ENCODE peak calls at places on chromosomes 16 and 17, in five cellular contexts. One of them, this sample, is unnamed.

GRCh38 chr17:48048321-48049140 is at the start of gene NFE2L1:
- DNase-seq in IMR-90: peak; percentile 90
- DNase-seq in H1: no peak
- DNase-seq in neuronal stem cell: no peak
- DNase-seq in mesenchymal stem cell: peak; percentile 95
- DNase-seq in this sample: peak; percentile 95

GRCh38 chr17:29709861-29710849 is 87.4 kb upstream of the CORO6 start:
- DNase-seq in IMR-90: peak; percentile 52
- DNase-seq in H1: no peak
- DNase-seq in neuronal stem cell: no peak
- DNase-seq in mesenchymal stem cell: peak; percentile 48
- DNase-seq in this sample: no peak

GRCh38 chr16:68843482-68844210 is at the start of gene TANGO6:
- DNase-seq in IMR-90: peak; percentile 68
- DNase-seq in H1: peak; percentile 94
- DNase-seq in neuronal stem cell: peak; percentile 72
- DNase-seq in mesenchymal stem cell: peak; percentile 85
- DNase-seq in this sample: peak; percentile 89

GRCh38 chr16:72427001-72427785 is 255.2 kb upstream of the PMFBP1 start:
- DNase-seq in IMR-90: no peak
- DNase-seq in H1: no peak
- DNase-seq in neuronal stem cell: no peak
- DNase-seq in mesenchymal stem cell: no peak
- DNase-seq in this sample: no peak

GRCh38 chr16:71365021-71365420 is 6.5 kb downstream of the CALB2 start:
- DNase-seq in IMR-90: no peak
- DNase-seq in H1: no peak
- DNase-seq in neuronal stem cell: no peak
- DNase-seq in mesenchymal stem cell: no peak
- DNase-seq in this sample: no peak

GRCh38 chr16:69322343-69322742 is 8.0 kb downstream of the PDF start:
- DNase-seq in IMR-90: no peak
- DNase-seq in H1: no peak
- DNase-seq in neuronal stem cell: no peak
- DNase-seq in mesenchymal stem cell: no peak
- DNase-seq in this sample: no peak

GRCh38 chr17:1313270-1314005 is 34.0 kb downstream of the TRARG1 start:
- DNase-seq in IMR-90: no peak
- DNase-seq in H1: no peak
- DNase-seq in neuronal stem cell: no peak
- DNase-seq in mesenchymal stem cell: no peak
- DNase-seq in this sample: no peak

GRCh38 chr16:25126820-25127232 is 15.3 kb downstream of the LCMT1 start:
- DNase-seq in IMR-90: peak; percentile 91
- DNase-seq in H1: no peak
- DNase-seq in neuronal stem cell: no peak
- DNase-seq in mesenchymal stem cell: peak; percentile 72
- DNase-seq in this sample: no peak

GRCh38 chr17:7238418-7239090 is 703 bp downstream of the PHF23 start:
- DNase-seq in IMR-90: no peak
- DNase-seq in H1: no peak
- DNase-seq in neuronal stem cell: no peak
- DNase-seq in mesenchymal stem cell: no peak
- DNase-seq in this sample: peak; percentile 58

GRCh38 chr16:85906349-85906748 is 7.4 kb downstream of the IRF8 start:
- DNase-seq in IMR-90: no peak
- DNase-seq in H1: no peak
- DNase-seq in neuronal stem cell: no peak
- DNase-seq in mesenchymal stem cell: no peak
- DNase-seq in this sample: no peak

GRCh38 chr17:75012320-75013076 is at the start of gene MRPL58:
- DNase-seq in IMR-90: peak; percentile 83
- DNase-seq in H1: peak; percentile 93
- DNase-seq in neuronal stem cell: peak; percentile 88
- DNase-seq in mesenchymal stem cell: peak; percentile 87
- DNase-seq in this sample: peak; percentile 97

GRCh38 chr17:5785867-5786509 is 201.7 kb upstream of the NLRP1 start:
- DNase-seq in IMR-90: peak; percentile 91
- DNase-seq in H1: no peak
- DNase-seq in neuronal stem cell: no peak
- DNase-seq in mesenchymal stem cell: peak; percentile 96
- DNase-seq in this sample: no peak

GRCh38 chr17:3870871-3871306 is 22.0 kb downstream of the CAMKK1 start:
- DNase-seq in IMR-90: no peak
- DNase-seq in H1: no peak
- DNase-seq in neuronal stem cell: no peak
- DNase-seq in mesenchymal stem cell: no peak
- DNase-seq in this sample: no peak

GRCh38 chr17:14737984-14738651 is 437.2 kb downstream of the HS3ST3B1 start:
- DNase-seq in IMR-90: peak; percentile 99
- DNase-seq in H1: no peak
- DNase-seq in neuronal stem cell: peak; percentile 17
- DNase-seq in mesenchymal stem cell: peak; percentile 99
- DNase-seq in this sample: peak; percentile 44

GRCh38 chr17:28574536-28574935 is 2.2 kb downstream of the ALDOC start:
- DNase-seq in IMR-90: no peak
- DNase-seq in H1: no peak
- DNase-seq in neuronal stem cell: no peak
- DNase-seq in mesenchymal stem cell: no peak
- DNase-seq in this sample: no peak

GRCh38 chr17:21357281-21357680 is 18.9 kb upstream of the KCNJ12 start:
- DNase-seq in IMR-90: no peak
- DNase-seq in H1: no peak
- DNase-seq in neuronal stem cell: no peak
- DNase-seq in mesenchymal stem cell: no peak
- DNase-seq in this sample: no peak

GRCh38 chr16:27123795-27124194 is 57.1 kb downstream of the C16orf82 start:
- DNase-seq in IMR-90: peak; percentile 7
- DNase-seq in H1: no peak
- DNase-seq in neuronal stem cell: no peak
- DNase-seq in mesenchymal stem cell: no peak
- DNase-seq in this sample: no peak

GRCh38 chr17:83073389-83074063 is 5.9 kb upstream of the METRNL start:
- DNase-seq in IMR-90: no peak
- DNase-seq in H1: no peak
- DNase-seq in neuronal stem cell: no peak
- DNase-seq in mesenchymal stem cell: no peak
- DNase-seq in this sample: no peak

GRCh38 chr17:17831208-17832039 is 5.4 kb downstream of the SREBF1 start:
- DNase-seq in IMR-90: no peak
- DNase-seq in H1: no peak
- DNase-seq in neuronal stem cell: no peak
- DNase-seq in mesenchymal stem cell: no peak
- DNase-seq in this sample: no peak

GRCh38 chr17:43003542-43004172 is 2.9 kb upstream of the IFI35 start:
- DNase-seq in IMR-90: peak; percentile 50
- DNase-seq in H1: no peak
- DNase-seq in neuronal stem cell: no peak
- DNase-seq in mesenchymal stem cell: no peak
- DNase-seq in this sample: peak; percentile 73

GRCh38 chr17:42997390-42997983 is 732 bp upstream of the RPL27 start:
- DNase-seq in IMR-90: no peak
- DNase-seq in H1: no peak
- DNase-seq in neuronal stem cell: no peak
- DNase-seq in mesenchymal stem cell: no peak
- DNase-seq in this sample: no peak

GRCh38 chr17:42997984-42998938 is at the start of gene RPL27:
- DNase-seq in IMR-90: peak; percentile 100
- DNase-seq in H1: peak; percentile 93
- DNase-seq in neuronal stem cell: peak; percentile 98
- DNase-seq in mesenchymal stem cell: peak; percentile 100
- DNase-seq in this sample: peak; percentile 100

DNA sequence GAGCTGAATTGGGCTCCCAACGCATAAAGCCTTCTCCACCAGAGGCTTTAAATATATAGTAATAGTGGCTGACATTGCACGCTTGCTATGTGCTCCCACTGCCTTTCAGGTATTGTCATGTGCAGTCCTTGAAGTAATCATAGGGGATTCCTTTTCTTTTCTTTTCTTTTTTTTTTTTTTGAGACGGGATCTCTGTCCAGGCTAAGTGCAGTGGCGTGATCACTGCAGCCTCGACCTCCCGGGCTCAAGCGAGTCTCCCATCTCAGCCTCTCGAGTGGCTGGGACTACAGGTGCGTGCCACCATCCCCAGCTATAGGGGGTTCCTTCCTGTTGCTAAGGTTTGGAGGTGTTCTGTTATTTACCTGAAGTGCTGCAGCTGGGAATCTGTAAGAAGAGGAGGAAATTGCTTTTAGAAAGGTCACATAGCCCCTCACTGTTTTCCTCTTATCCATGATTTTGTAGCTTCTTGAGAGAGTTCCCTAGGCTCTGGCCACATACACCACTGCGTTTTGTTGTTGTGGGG is 845 bp downstream of the RPL27 start:
- DNase-seq in IMR-90: no peak
- DNase-seq in H1: no peak
- DNase-seq in neuronal stem cell: no peak
- DNase-seq in mesenchymal stem cell: no peak
- DNase-seq in this sample: no peak
- H3K4ac ChIP-seq in IMR-90: peak overlapping the region; percentile 94
- H3K4ac ChIP-seq in H1: no peak overlapping the region
- H3K4ac ChIP-seq in neuronal stem cell: no peak overlapping the region
- H3K4ac ChIP-seq in mesenchymal stem cell: peak overlapping the region; percentile 90
- H3K4ac ChIP-seq in this sample: peak overlapping the region; percentile 40

DNA sequence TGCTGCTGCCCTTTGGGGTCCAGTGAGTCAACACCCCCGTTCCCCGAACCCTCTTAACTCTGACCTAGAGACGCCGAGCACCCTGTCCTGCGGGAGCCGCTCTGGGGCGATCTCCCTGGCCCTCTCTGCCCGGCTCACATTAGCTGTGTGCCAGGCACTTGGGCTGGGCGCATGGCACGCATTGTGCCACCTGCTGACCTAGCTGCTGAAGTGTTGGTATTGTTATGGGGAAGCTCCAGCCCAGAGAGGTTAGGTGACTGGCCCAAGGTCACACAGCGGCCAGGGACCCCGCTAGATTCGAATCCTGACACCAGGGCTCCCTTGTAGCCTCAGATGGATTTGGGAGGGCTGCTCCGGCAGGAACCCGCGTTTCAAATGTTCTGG is 1.1 kb downstream of the HSD17B1 start:
- DNase-seq in IMR-90: no peak
- DNase-seq in H1: no peak
- DNase-seq in neuronal stem cell: no peak
- DNase-seq in mesenchymal stem cell: no peak
- DNase-seq in this sample: no peak
- H4K91ac ChIP-seq in IMR-90: peak overlapping the region; percentile 88
- H4K91ac ChIP-seq in H1: no peak overlapping the region
- H4K91ac ChIP-seq in neuronal stem cell: peak overlapping the region; percentile 2
- H4K91ac ChIP-seq in mesenchymal stem cell: peak overlapping the region; percentile 87
- H4K91ac ChIP-seq in this sample: no peak overlapping the region

DNA sequence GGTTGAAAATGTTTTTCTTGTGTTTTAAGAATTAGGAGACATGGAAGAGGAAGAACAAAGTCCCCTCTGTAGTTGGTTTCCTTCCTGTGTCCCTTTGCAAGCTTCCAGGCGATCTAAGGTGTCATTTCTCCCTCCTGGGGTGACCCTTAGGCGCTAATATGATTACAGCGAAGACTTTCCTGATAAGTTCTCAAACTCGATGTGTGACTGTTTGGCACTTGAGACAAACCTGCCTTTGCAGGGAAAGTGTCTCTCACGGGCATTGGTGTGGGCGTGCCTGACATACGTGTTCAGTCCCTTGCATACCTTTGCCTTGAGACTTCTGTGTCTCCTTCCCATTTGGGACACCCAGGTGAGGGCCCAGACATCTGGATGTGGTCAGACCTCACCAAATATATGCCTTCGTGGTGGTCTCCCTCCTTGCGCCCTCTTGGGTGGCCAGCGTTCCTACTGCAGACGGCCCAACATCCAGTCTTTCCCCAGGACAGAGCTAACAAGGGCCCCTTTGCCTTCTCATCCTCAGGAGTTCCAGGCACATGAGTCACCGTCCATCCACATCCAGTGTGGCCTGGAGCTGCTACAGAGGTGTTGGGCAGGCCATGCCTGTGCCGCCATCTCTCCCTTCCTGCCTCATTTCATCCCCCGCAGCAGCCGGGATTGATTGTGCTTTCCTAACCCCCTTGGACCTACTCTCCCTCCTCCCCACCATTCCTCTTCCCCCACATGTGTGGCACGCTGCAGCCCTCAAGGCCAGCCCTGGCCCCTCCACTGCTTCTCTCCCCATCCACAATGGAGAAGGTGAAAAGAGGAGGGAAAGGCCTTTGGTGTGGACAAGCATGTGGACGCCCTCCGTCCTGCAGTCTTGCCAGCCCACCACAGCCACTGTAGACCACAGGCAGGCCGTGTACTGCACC is 3.1 kb upstream of the JPT2 start:
- DNase-seq in IMR-90: peak; percentile 79
- DNase-seq in H1: no peak
- DNase-seq in neuronal stem cell: no peak
- DNase-seq in mesenchymal stem cell: peak; percentile 73
- DNase-seq in this sample: no peak
- H3K4ac ChIP-seq in IMR-90: peak overlapping the region; percentile 87
- H3K4ac ChIP-seq in H1: no peak overlapping the region
- H3K4ac ChIP-seq in neuronal stem cell: no peak overlapping the region
- H3K4ac ChIP-seq in mesenchymal stem cell: no peak overlapping the region
- H3K4ac ChIP-seq in this sample: no peak overlapping the region

GRCh38 chr17:35144840-35145239 is 2.7 kb upstream of the NLE1 start:
- DNase-seq in IMR-90: no peak
- DNase-seq in H1: no peak
- DNase-seq in neuronal stem cell: no peak
- DNase-seq in mesenchymal stem cell: no peak
- DNase-seq in this sample: no peak

GRCh38 chr17:35142467-35142796 is 329 bp upstream of the NLE1 start:
- DNase-seq in IMR-90: no peak
- DNase-seq in H1: no peak
- DNase-seq in neuronal stem cell: no peak
- DNase-seq in mesenchymal stem cell: no peak
- DNase-seq in this sample: no peak

GRCh38 chr17:35146214-35146833 is 1.3 kb upstream of the UNC45B start:
- DNase-seq in IMR-90: no peak
- DNase-seq in H1: no peak
- DNase-seq in neuronal stem cell: no peak
- DNase-seq in mesenchymal stem cell: no peak
- DNase-seq in this sample: no peak

GRCh38 chr17:35138218-35138617 is 3.9 kb downstream of the NLE1 start:
- DNase-seq in IMR-90: no peak
- DNase-seq in H1: no peak
- DNase-seq in neuronal stem cell: no peak
- DNase-seq in mesenchymal stem cell: no peak
- DNase-seq in this sample: no peak

DNA sequence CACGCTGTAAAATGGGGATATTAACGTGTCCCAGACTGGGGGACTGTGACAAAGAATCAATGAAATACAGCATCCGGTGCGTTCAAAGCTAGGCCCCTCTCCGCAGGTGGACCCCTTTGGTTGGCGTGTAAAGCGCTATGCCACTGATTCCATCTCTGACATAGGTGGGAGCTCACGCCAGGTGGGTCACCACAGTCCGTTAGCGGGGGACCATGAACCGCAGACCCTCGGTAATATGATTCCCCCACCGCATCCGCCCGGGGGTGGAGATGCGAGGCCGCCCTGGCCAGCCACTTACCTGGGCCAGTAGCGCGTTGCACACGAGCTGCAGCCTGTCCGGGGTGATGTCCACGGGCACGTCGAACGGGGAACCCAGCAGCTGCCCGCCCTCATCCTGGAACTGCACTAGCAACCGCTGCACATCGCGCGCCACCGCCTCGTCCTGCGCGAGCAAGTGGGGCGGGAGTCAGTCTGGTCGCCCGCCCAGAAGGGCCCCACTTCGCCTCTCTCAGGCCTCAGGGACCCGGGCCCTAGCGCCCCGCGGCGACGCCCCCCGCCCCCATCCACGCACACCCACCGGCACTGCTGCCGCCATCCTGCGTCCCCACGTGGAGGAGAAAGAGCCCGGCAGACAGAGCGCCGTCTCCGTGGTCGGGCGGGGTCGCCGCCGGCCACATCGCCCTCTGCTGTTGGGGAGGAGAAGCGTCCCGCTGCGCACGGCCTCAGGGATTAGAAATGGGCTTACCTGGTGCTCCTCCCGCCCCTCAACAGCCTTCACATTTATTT is at the start of gene NLE1:
- DNase-seq in IMR-90: peak; percentile 74
- DNase-seq in H1: peak; percentile 98
- DNase-seq in neuronal stem cell: peak; percentile 80
- DNase-seq in mesenchymal stem cell: peak; percentile 81
- DNase-seq in this sample: peak; percentile 92
- H4K91ac ChIP-seq in IMR-90: peak within 1 kb of the TSS; percentile 80
- H4K91ac ChIP-seq in H1: peak within 1 kb of the TSS; percentile 96
- H4K91ac ChIP-seq in neuronal stem cell: peak within 1 kb of the TSS; percentile 65
- H4K91ac ChIP-seq in mesenchymal stem cell: peak within 1 kb of the TSS; percentile 90
- H4K91ac ChIP-seq in this sample: no peak within 1 kb of the TSS

This sample was measured in H9.